ENCODE peak calls at places on chromosomes 11 and 22, in seven cellular contexts. One of them, this sample, is unnamed.

GRCh38 chr11:122863704-122864326 is 18.7 kb upstream of the JHY start:
- DNase-seq in HCT116: peak; percentile 37
- DNase-seq in A549: peak; percentile 20
- DNase-seq in tibial nerve: peak; percentile 75
- DNase-seq in HepG2: no peak
- DNase-seq in heart left ventricle: no peak
- DNase-seq in adrenal gland: peak; percentile 33
- DNase-seq in this sample: no peak

GRCh38 chr11:35058318-35058717 is 80.7 kb upstream of the CD44 start:
- DNase-seq in heart left ventricle: no peak
- DNase-seq in HCT116: no peak
- DNase-seq in HepG2: no peak
- DNase-seq in A549: no peak
- DNase-seq in adrenal gland: no peak
- DNase-seq in tibial nerve: no peak
- DNase-seq in this sample: no peak

GRCh38 chr11:116870054-116870453 is 32.6 kb upstream of the APOA1 start:
- DNase-seq in tibial nerve: no peak
- DNase-seq in adrenal gland: no peak
- DNase-seq in heart left ventricle: no peak
- DNase-seq in HepG2: no peak
- DNase-seq in A549: no peak
- DNase-seq in HCT116: no peak
- DNase-seq in this sample: no peak

GRCh38 chr11:107682182-107682971 is 29.5 kb downstream of the SLN start:
- DNase-seq in HepG2: no peak
- DNase-seq in tibial nerve: no peak
- DNase-seq in HCT116: no peak
- DNase-seq in A549: no peak
- DNase-seq in heart left ventricle: no peak
- DNase-seq in adrenal gland: no peak
- DNase-seq in this sample: no peak

GRCh38 chr11:77823775-77824174 is 2.8 kb downstream of the AAMDC start:
- DNase-seq in A549: no peak
- DNase-seq in HCT116: no peak
- DNase-seq in HepG2: peak; percentile 12
- DNase-seq in heart left ventricle: no peak
- DNase-seq in tibial nerve: no peak
- DNase-seq in adrenal gland: no peak
- DNase-seq in this sample: no peak

GRCh38 chr22:33350961-33351360 is 292.8 kb upstream of the SYN3 start:
- DNase-seq in adrenal gland: no peak
- DNase-seq in tibial nerve: no peak
- DNase-seq in HCT116: no peak
- DNase-seq in HepG2: no peak
- DNase-seq in heart left ventricle: no peak
- DNase-seq in A549: no peak
- DNase-seq in this sample: no peak

GRCh38 chr22:23608583-23608982 is 23.5 kb downstream of the DRICH1 start:
- DNase-seq in HCT116: no peak
- DNase-seq in adrenal gland: no peak
- DNase-seq in HepG2: no peak
- DNase-seq in A549: no peak
- DNase-seq in heart left ventricle: no peak
- DNase-seq in tibial nerve: no peak
- DNase-seq in this sample: no peak

GRCh38 chr11:42620796-42621195 is 691.0 kb upstream of the API5 start:
- DNase-seq in heart left ventricle: no peak
- DNase-seq in adrenal gland: no peak
- DNase-seq in HCT116: no peak
- DNase-seq in tibial nerve: no peak
- DNase-seq in A549: no peak
- DNase-seq in HepG2: no peak
- DNase-seq in this sample: no peak

GRCh38 chr11:108135845-108136599 is 14.7 kb downstream of the ACAT1 start:
- DNase-seq in adrenal gland: no peak
- DNase-seq in A549: no peak
- DNase-seq in HCT116: no peak
- DNase-seq in HepG2: no peak
- DNase-seq in heart left ventricle: no peak
- DNase-seq in tibial nerve: no peak
- DNase-seq in this sample: no peak

GRCh38 chr22:38607680-38608079 is 37.7 kb upstream of the DMC1 start:
- DNase-seq in HepG2: peak; percentile 56
- DNase-seq in HCT116: no peak
- DNase-seq in tibial nerve: no peak
- DNase-seq in heart left ventricle: no peak
- DNase-seq in A549: no peak
- DNase-seq in adrenal gland: no peak
- DNase-seq in this sample: no peak

GRCh38 chr11:830295-831131 is 2.2 kb upstream of the CD151 start:
- DNase-seq in A549: no peak
- DNase-seq in tibial nerve: no peak
- DNase-seq in HepG2: peak; percentile 74
- DNase-seq in HCT116: no peak
- DNase-seq in adrenal gland: peak; percentile 61
- DNase-seq in heart left ventricle: peak; percentile 90
- DNase-seq in this sample: no peak

GRCh38 chr11:34405079-34405858 is 33.5 kb upstream of the CAT start:
- DNase-seq in HepG2: no peak
- DNase-seq in tibial nerve: no peak
- DNase-seq in A549: no peak
- DNase-seq in heart left ventricle: no peak
- DNase-seq in adrenal gland: no peak
- DNase-seq in HCT116: no peak
- DNase-seq in this sample: no peak

GRCh38 chr11:107598225-107599139 is 7.5 kb downstream of the ELMOD1 start:
- DNase-seq in A549: peak; percentile 22
- DNase-seq in heart left ventricle: no peak
- DNase-seq in HCT116: peak; percentile 26
- DNase-seq in adrenal gland: no peak
- DNase-seq in tibial nerve: no peak
- DNase-seq in HepG2: no peak
- DNase-seq in this sample: no peak

GRCh38 chr11:30984442-30984816 is 385.1 kb downstream of the DCDC1 start:
- DNase-seq in HepG2: peak; percentile 21
- DNase-seq in heart left ventricle: no peak
- DNase-seq in tibial nerve: no peak
- DNase-seq in A549: peak; percentile 25
- DNase-seq in adrenal gland: peak; percentile 32
- DNase-seq in HCT116: no peak
- DNase-seq in this sample: no peak

DNA sequence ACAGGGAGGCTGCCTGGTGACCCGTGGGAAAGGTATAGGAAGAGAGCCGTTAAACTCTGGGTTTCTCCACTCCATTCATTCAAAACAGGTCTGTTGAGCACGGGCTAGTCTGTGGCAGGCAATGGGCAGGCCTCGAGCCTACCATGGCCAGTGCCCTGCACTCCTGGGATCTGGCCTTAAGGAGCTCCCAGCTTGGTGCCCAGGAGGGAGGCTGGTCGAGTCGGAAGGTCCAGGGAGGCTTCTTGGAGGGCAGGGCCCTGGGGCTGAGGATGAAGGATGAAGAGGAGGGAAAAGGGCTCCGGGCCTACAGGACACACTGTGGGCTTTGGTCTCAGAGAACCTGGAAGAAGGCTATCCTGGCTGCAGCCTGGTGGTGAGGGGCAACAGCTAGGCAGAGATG is 41.9 kb upstream of the MN1 start:
- DNase-seq in heart left ventricle: no peak
- DNase-seq in A549: no peak
- DNase-seq in HepG2: no peak
- DNase-seq in tibial nerve: no peak
- DNase-seq in HCT116: no peak
- DNase-seq in adrenal gland: no peak
- DNase-seq in this sample: no peak
- H3K4me3 ChIP-seq in heart left ventricle: no peak overlapping the region
- H3K4me3 ChIP-seq in A549: no peak overlapping the region
- H3K4me3 ChIP-seq in HepG2: no peak overlapping the region
- H3K4me3 ChIP-seq in tibial nerve: no peak overlapping the region
- H3K4me3 ChIP-seq in HCT116: no peak overlapping the region
- H3K4me3 ChIP-seq in adrenal gland: no peak overlapping the region
- H3K4me3 ChIP-seq in this sample: no peak overlapping the region

DNA sequence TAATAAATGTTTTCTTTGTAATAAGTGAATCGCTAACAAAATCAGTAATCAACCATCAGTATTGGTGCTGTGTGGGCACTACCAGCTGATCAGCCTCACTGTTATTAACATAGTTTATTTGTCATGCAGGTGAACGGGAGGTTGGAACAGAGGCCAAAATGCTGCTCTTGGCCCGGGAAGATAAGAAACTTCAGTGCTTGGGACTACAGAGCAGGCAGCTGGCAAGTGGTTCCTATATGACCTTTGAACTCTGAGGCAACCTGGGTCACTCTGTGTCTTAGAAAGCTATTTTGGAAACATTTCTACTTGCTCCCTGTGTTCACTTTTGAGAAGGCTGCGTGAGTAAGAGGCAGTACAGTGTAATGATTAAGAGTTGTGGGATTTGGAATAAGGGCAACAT is 36.5 kb upstream of the DNAJB13 start:
- DNase-seq in A549: no peak
- DNase-seq in tibial nerve: no peak
- DNase-seq in HepG2: no peak
- DNase-seq in HCT116: no peak
- DNase-seq in heart left ventricle: no peak
- DNase-seq in adrenal gland: no peak
- DNase-seq in this sample: no peak
- TF ChIP-seq POLR2A in A549: no peak
- TF ChIP-seq POLR2A in tibial nerve: no peak
- TF ChIP-seq POLR2A in HepG2: no peak
- TF ChIP-seq POLR2A in HCT116: no peak
- TF ChIP-seq POLR2A in heart left ventricle: no peak
- TF ChIP-seq POLR2A in adrenal gland: no peak
- TF ChIP-seq POLR2A in this sample: no peak

DNA sequence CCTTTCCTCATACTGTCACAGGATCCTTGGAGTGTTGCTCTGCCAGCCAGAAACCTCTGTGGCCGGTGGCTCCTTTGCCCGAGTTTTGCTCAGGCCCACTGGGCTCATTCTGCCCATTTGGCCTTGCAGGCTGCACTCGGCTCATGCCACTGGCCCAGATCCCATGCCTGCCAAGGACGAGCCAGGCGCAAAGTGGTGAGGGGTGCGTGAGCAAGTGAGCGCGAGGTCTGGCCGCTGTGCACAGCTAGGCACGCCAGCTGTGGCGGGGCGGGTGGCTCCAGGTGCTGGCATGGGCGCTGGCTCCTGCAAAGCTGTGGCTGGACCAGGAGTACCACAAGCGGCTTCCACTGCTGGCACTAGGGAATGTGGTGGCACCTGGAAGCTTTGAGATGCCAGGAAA is 2.8 kb upstream of the RNF141 start:
- DNase-seq in HCT116: no peak
- DNase-seq in heart left ventricle: no peak
- DNase-seq in adrenal gland: no peak
- DNase-seq in tibial nerve: no peak
- DNase-seq in A549: no peak
- DNase-seq in HepG2: no peak
- DNase-seq in this sample: no peak
- H3K27ac ChIP-seq in HCT116: no peak overlapping the region
- H3K27ac ChIP-seq in heart left ventricle: no peak overlapping the region
- H3K27ac ChIP-seq in adrenal gland: no peak overlapping the region
- H3K27ac ChIP-seq in tibial nerve: no peak overlapping the region
- H3K27ac ChIP-seq in A549: no peak overlapping the region
- H3K27ac ChIP-seq in HepG2: no peak overlapping the region
- H3K27ac ChIP-seq in this sample: no peak overlapping the region

DNA sequence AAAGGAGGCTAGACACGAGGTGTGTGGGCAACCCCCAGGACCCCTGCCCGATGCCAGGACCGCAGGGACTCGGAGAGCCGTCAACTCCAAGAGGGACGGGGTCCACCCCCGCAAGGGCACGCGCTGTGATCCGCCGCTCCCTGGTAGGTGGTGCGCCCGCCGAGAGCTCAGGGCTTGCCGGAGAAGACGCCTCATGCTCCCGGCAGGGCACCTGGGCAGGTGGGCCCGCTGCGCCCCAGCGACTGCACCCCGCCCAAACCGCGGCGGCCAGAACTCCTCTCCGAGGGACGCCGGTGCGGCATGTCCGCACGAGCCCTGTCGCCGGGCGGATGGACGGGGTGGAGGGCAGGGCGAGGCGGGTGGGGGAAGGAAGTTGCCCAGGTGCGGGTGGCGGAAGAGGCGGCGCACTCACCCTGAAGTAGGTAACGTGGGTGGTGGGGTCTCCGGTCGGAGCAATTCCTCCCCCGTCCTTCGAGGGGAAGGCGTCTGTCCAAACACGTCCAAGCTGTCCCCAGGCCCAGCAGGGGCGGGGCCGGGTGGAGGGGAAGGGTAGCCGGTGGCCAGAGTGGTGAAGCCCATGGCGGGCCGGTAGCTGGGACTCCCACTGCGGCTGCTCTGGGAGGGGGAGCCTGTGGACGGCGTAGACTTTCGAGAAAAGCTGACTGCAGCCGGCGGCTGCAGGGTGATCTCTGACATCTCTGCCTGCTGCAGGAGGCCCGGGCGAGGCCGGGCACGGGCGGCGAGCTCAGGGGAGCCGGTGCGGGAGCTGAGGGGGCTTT is 37.2 kb downstream of the IGSF9B start:
- DNase-seq in A549: no peak
- DNase-seq in HepG2: no peak
- DNase-seq in adrenal gland: no peak
- DNase-seq in tibial nerve: no peak
- DNase-seq in HCT116: no peak
- DNase-seq in heart left ventricle: peak; percentile 65
- DNase-seq in this sample: no peak
- H3K4me3 ChIP-seq in A549: no peak overlapping the region
- H3K4me3 ChIP-seq in HepG2: no peak overlapping the region
- H3K4me3 ChIP-seq in adrenal gland: no peak overlapping the region
- H3K4me3 ChIP-seq in tibial nerve: no peak overlapping the region
- H3K4me3 ChIP-seq in HCT116: no peak overlapping the region
- H3K4me3 ChIP-seq in heart left ventricle: no peak overlapping the region
- H3K4me3 ChIP-seq in this sample: no peak overlapping the region

GRCh38 chr22:42202048-42202447 is 68.4 kb downstream of the TCF20 start:
- DNase-seq in HCT116: no peak
- DNase-seq in heart left ventricle: no peak
- DNase-seq in adrenal gland: no peak
- DNase-seq in HepG2: no peak
- DNase-seq in tibial nerve: no peak
- DNase-seq in A549: no peak
- DNase-seq in this sample: no peak
- TF ChIP-seq POLR2A in HCT116: no peak
- TF ChIP-seq POLR2A in heart left ventricle: no peak
- TF ChIP-seq POLR2A in adrenal gland: no peak
- TF ChIP-seq POLR2A in HepG2: no peak
- TF ChIP-seq POLR2A in tibial nerve: no peak
- TF ChIP-seq POLR2A in A549: no peak
- TF ChIP-seq POLR2A in this sample: no peak

GRCh38 chr22:20545681-20546521 is 38.5 kb downstream of the MED15 start:
- DNase-seq in heart left ventricle: no peak
- DNase-seq in HCT116: no peak
- DNase-seq in A549: no peak
- DNase-seq in HepG2: no peak
- DNase-seq in adrenal gland: no peak
- DNase-seq in tibial nerve: no peak
- DNase-seq in this sample: no peak
- H3K27ac ChIP-seq in heart left ventricle: no peak overlapping the region
- H3K27ac ChIP-seq in HCT116: no peak overlapping the region
- H3K27ac ChIP-seq in A549: peak overlapping the region; percentile 41
- H3K27ac ChIP-seq in HepG2: no peak overlapping the region
- H3K27ac ChIP-seq in adrenal gland: peak overlapping the region; percentile 25
- H3K27ac ChIP-seq in tibial nerve: no peak overlapping the region
- H3K27ac ChIP-seq in this sample: peak overlapping the region; percentile 41

GRCh38 chr22:49771266-49772065 is 56.2 kb downstream of the BRD1 start:
- DNase-seq in heart left ventricle: peak; percentile 62
- DNase-seq in adrenal gland: no peak
- DNase-seq in HCT116: no peak
- DNase-seq in A549: no peak
- DNase-seq in HepG2: no peak
- DNase-seq in tibial nerve: no peak
- DNase-seq in this sample: no peak
- H3K4me3 ChIP-seq in heart left ventricle: no peak overlapping the region
- H3K4me3 ChIP-seq in adrenal gland: no peak overlapping the region
- H3K4me3 ChIP-seq in HCT116: no peak overlapping the region
- H3K4me3 ChIP-seq in A549: no peak overlapping the region
- H3K4me3 ChIP-seq in HepG2: no peak overlapping the region
- H3K4me3 ChIP-seq in tibial nerve: no peak overlapping the region
- H3K4me3 ChIP-seq in this sample: no peak overlapping the region

This sample was measured in gastrocnemius medialis.